ENCODE peak calls at places on chromosomes 2 and 18, in five cellular contexts. One of them, this sample, is unnamed.

GRCh38 chr2:71674158-71674807 is 220.9 kb downstream of the DYSF start:
- DNase-seq in tibial artery: no peak
- DNase-seq in heart left ventricle: no peak
- DNase-seq in coronary artery: peak
- DNase-seq in lower lobe of right lung: no peak
- DNase-seq in this sample: no peak

GRCh38 chr18:65761636-65762310 is 11.0 kb downstream of the CDH7 start:
- DNase-seq in tibial artery: no peak
- DNase-seq in heart left ventricle: no peak
- DNase-seq in coronary artery: no peak
- DNase-seq in lower lobe of right lung: no peak
- DNase-seq in this sample: no peak

GRCh38 chr2:159557437-159558034 is 58.8 kb downstream of the BAZ2B start:
- DNase-seq in lower lobe of right lung: no peak
- DNase-seq in heart left ventricle: no peak
- DNase-seq in coronary artery: no peak
- DNase-seq in tibial artery: no peak
- DNase-seq in this sample: no peak

GRCh38 chr2:11542275-11542819 is 8.5 kb downstream of the GREB1 start:
- DNase-seq in coronary artery: no peak
- DNase-seq in tibial artery: no peak
- DNase-seq in lower lobe of right lung: no peak
- DNase-seq in heart left ventricle: no peak
- DNase-seq in this sample: no peak

GRCh38 chr2:43073373-43073772 is 153.0 kb downstream of the ZFP36L2 start:
- DNase-seq in heart left ventricle: peak
- DNase-seq in lower lobe of right lung: no peak
- DNase-seq in coronary artery: no peak
- DNase-seq in tibial artery: peak
- DNase-seq in this sample: no peak

GRCh38 chr2:96197541-96198255 is 10.9 kb downstream of the STARD7 start:
- DNase-seq in heart left ventricle: no peak
- DNase-seq in lower lobe of right lung: no peak
- DNase-seq in tibial artery: no peak
- DNase-seq in coronary artery: no peak
- DNase-seq in this sample: no peak

GRCh38 chr2:203383038-203383437 is 54.8 kb downstream of the ABI2 start:
- DNase-seq in tibial artery: no peak
- DNase-seq in lower lobe of right lung: no peak
- DNase-seq in coronary artery: no peak
- DNase-seq in heart left ventricle: no peak
- DNase-seq in this sample: no peak

GRCh38 chr18:48728204-48728833 is 189.5 kb downstream of the CTIF start:
- DNase-seq in coronary artery: no peak
- DNase-seq in heart left ventricle: peak
- DNase-seq in lower lobe of right lung: peak
- DNase-seq in tibial artery: peak
- DNase-seq in this sample: no peak

GRCh38 chr2:121071058-121071504 is 213.9 kb downstream of the TFCP2L1 start:
- DNase-seq in lower lobe of right lung: peak
- DNase-seq in heart left ventricle: peak
- DNase-seq in tibial artery: peak
- DNase-seq in coronary artery: no peak
- DNase-seq in this sample: no peak

GRCh38 chr2:63049291-63050185 is 1.1 kb upstream of the OTX1 start:
- DNase-seq in tibial artery: no peak
- DNase-seq in lower lobe of right lung: no peak
- DNase-seq in heart left ventricle: no peak
- DNase-seq in coronary artery: no peak
- DNase-seq in this sample: no peak

GRCh38 chr2:187855689-187856088 is 301.5 kb upstream of the TFPI start:
- DNase-seq in lower lobe of right lung: no peak
- DNase-seq in tibial artery: no peak
- DNase-seq in coronary artery: no peak
- DNase-seq in heart left ventricle: no peak
- DNase-seq in this sample: no peak

GRCh38 chr2:96923810-96924774 is 54.2 kb upstream of the SEMA4C start:
- DNase-seq in heart left ventricle: no peak
- DNase-seq in lower lobe of right lung: no peak
- DNase-seq in coronary artery: no peak
- DNase-seq in tibial artery: no peak
- DNase-seq in this sample: no peak

GRCh38 chr2:85308951-85309555 is 18.7 kb downstream of the TGOLN2 start:
- DNase-seq in coronary artery: no peak
- DNase-seq in tibial artery: peak
- DNase-seq in heart left ventricle: peak
- DNase-seq in lower lobe of right lung: peak
- DNase-seq in this sample: peak

GRCh38 chr2:65918760-65919187 is 486.4 kb upstream of the SPRED2 start:
- DNase-seq in coronary artery: no peak
- DNase-seq in heart left ventricle: no peak
- DNase-seq in lower lobe of right lung: no peak
- DNase-seq in tibial artery: no peak
- DNase-seq in this sample: no peak

GRCh38 chr2:8628179-8628869 is 53.5 kb upstream of the ID2 start:
- DNase-seq in lower lobe of right lung: peak
- DNase-seq in coronary artery: no peak
- DNase-seq in heart left ventricle: no peak
- DNase-seq in tibial artery: no peak
- DNase-seq in this sample: no peak

GRCh38 chr2:111982822-111983221 is 72.2 kb upstream of the TMEM87B start:
- DNase-seq in lower lobe of right lung: no peak
- DNase-seq in coronary artery: no peak
- DNase-seq in heart left ventricle: no peak
- DNase-seq in tibial artery: no peak
- DNase-seq in this sample: no peak

GRCh38 chr18:10850216-10850615 is 299.2 kb downstream of the PIEZO2 start:
- DNase-seq in heart left ventricle: no peak
- DNase-seq in tibial artery: no peak
- DNase-seq in coronary artery: no peak
- DNase-seq in lower lobe of right lung: no peak
- DNase-seq in this sample: no peak

GRCh38 chr2:164697688-164698290 is 76.5 kb upstream of the GRB14 start:
- DNase-seq in heart left ventricle: no peak
- DNase-seq in coronary artery: no peak
- DNase-seq in tibial artery: no peak
- DNase-seq in lower lobe of right lung: no peak
- DNase-seq in this sample: no peak

GRCh38 chr2:65353927-65354326 is 78.5 kb downstream of the SPRED2 start:
- DNase-seq in heart left ventricle: no peak
- DNase-seq in coronary artery: no peak
- DNase-seq in lower lobe of right lung: no peak
- DNase-seq in tibial artery: no peak
- DNase-seq in this sample: no peak

GRCh38 chr18:76668119-76668518 is 154.2 kb upstream of the ZNF236 start:
- DNase-seq in lower lobe of right lung: no peak
- DNase-seq in tibial artery: no peak
- DNase-seq in coronary artery: no peak
- DNase-seq in heart left ventricle: no peak
- DNase-seq in this sample: no peak

GRCh38 chr2:16117791-16118610 is 177.7 kb downstream of the MYCN start:
- DNase-seq in lower lobe of right lung: no peak
- DNase-seq in coronary artery: no peak
- DNase-seq in tibial artery: no peak
- DNase-seq in heart left ventricle: no peak
- DNase-seq in this sample: no peak

DNA sequence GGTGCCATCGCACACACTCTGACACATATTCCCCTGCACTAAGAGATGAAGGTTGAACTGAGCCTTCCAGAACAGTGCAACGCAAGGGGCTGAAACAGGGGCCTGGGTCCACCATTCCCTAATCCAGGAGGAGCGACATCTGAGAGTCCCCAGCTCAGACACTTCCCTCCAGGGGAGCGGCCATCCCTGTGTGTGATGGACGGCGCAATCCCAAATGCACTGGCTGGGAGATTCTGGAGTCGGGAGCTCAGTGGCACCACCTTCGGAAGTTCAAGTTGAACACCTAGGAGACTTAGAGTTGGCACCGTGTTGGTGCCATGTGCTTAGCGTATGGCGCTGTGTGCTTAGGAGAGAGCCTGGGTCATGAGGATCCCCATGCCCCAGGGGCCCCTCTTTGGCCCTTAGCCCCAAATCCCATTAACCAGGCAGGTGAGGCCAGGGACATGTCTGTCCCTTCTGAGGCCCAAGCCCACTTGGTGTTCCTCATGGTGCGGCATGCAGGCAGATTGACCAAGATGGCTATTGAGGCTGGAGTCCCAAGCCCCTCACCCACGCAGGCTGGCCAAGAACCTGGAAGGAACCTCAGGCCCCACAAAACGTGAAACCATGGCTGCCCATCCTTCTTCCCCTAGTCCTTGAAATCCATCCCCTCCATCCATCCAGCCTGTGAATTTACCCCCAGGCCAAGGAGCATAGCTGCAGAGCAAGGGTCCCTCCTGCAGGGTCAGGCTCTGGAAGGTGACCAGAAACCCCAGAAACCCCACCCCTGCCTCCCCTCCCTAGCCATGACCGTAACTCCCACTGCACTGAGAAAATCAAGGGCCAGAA is 114.1 kb upstream of the OTOS start:
- DNase-seq in coronary artery: no peak
- DNase-seq in lower lobe of right lung: peak
- DNase-seq in tibial artery: no peak
- DNase-seq in heart left ventricle: no peak
- DNase-seq in this sample: no peak
- H3K27ac ChIP-seq in coronary artery: no peak
- H3K27ac ChIP-seq in lower lobe of right lung: peak
- H3K27ac ChIP-seq in tibial artery: no peak
- H3K27ac ChIP-seq in heart left ventricle: no peak
- H3K27ac ChIP-seq in this sample: no peak

GRCh38 chr2:47359375-47359868 is 43.5 kb upstream of the MSH2 start:
- DNase-seq in coronary artery: no peak
- DNase-seq in heart left ventricle: no peak
- DNase-seq in tibial artery: no peak
- DNase-seq in lower lobe of right lung: no peak
- DNase-seq in this sample: no peak
- H3K4me3 ChIP-seq in coronary artery: no peak
- H3K4me3 ChIP-seq in heart left ventricle: no peak
- H3K4me3 ChIP-seq in tibial artery: no peak
- H3K4me3 ChIP-seq in lower lobe of right lung: no peak
- H3K4me3 ChIP-seq in this sample: no peak

GRCh38 chr18:34764451-34764850 is 54.4 kb downstream of the DTNA start:
- DNase-seq in lower lobe of right lung: no peak
- DNase-seq in tibial artery: no peak
- DNase-seq in heart left ventricle: no peak
- DNase-seq in coronary artery: no peak
- DNase-seq in this sample: no peak
- TF ChIP-seq CTCF in lower lobe of right lung: no peak
- TF ChIP-seq CTCF in tibial artery: no peak
- TF ChIP-seq CTCF in heart left ventricle: no peak
- TF ChIP-seq CTCF in coronary artery: no peak
- TF ChIP-seq CTCF in this sample: no peak

GRCh38 chr18:28313602-28314001 is 136.7 kb upstream of the CDH2 start:
- DNase-seq in tibial artery: no peak
- DNase-seq in coronary artery: no peak
- DNase-seq in lower lobe of right lung: no peak
- DNase-seq in heart left ventricle: no peak
- DNase-seq in this sample: no peak
- H3K27ac ChIP-seq in tibial artery: no peak
- H3K27ac ChIP-seq in coronary artery: no peak
- H3K27ac ChIP-seq in lower lobe of right lung: no peak
- H3K27ac ChIP-seq in heart left ventricle: no peak
- H3K27ac ChIP-seq in this sample: no peak

GRCh38 chr2:60882971-60883753 is 1.8 kb downstream of the REL start:
- DNase-seq in coronary artery: no peak
- DNase-seq in lower lobe of right lung: no peak
- DNase-seq in tibial artery: no peak
- DNase-seq in heart left ventricle: no peak
- DNase-seq in this sample: no peak
- H3K4me3 ChIP-seq in coronary artery: peak
- H3K4me3 ChIP-seq in lower lobe of right lung: peak
- H3K4me3 ChIP-seq in tibial artery: peak
- H3K4me3 ChIP-seq in heart left ventricle: peak
- H3K4me3 ChIP-seq in this sample: peak

GRCh38 chr18:12998332-12999060 is 7.3 kb downstream of the CEP192 start:
- DNase-seq in heart left ventricle: no peak
- DNase-seq in lower lobe of right lung: no peak
- DNase-seq in tibial artery: no peak
- DNase-seq in coronary artery: no peak
- DNase-seq in this sample: no peak

GRCh38 chr18:13006731-13007550 is 15.8 kb downstream of the CEP192 start:
- DNase-seq in tibial artery: no peak
- DNase-seq in lower lobe of right lung: no peak
- DNase-seq in heart left ventricle: no peak
- DNase-seq in coronary artery: no peak
- DNase-seq in this sample: no peak

GRCh38 chr18:13004316-13004879 is 13.2 kb downstream of the CEP192 start:
- DNase-seq in heart left ventricle: no peak
- DNase-seq in coronary artery: no peak
- DNase-seq in lower lobe of right lung: no peak
- DNase-seq in tibial artery: no peak
- DNase-seq in this sample: no peak

GRCh38 chr18:13005289-13005688 is 14.1 kb downstream of the CEP192 start:
- DNase-seq in heart left ventricle: no peak
- DNase-seq in tibial artery: no peak
- DNase-seq in lower lobe of right lung: no peak
- DNase-seq in coronary artery: no peak
- DNase-seq in this sample: no peak

DNA sequence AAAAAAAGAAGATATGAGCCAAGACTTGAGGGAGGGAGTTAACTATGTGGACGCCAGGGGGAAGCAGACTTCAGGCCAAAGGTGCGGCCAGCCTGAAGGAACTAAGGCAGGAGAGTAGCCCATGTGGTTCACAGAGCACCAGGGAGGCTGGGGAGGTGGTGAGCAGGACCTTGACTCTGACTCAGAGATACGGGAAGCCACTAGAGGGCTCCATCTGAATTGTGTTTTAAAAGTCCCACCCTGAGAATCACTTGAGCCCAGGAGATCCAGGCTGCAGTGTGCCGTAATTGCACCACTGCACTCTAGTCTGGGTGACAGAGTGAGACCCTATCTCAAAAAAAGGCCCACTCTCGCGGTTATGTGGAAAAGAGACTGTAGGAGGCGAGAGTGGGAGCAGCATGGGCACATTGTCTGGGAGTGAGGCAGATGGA is 12.3 kb downstream of the CEP192 start:
- DNase-seq in tibial artery: no peak
- DNase-seq in lower lobe of right lung: no peak
- DNase-seq in coronary artery: no peak
- DNase-seq in heart left ventricle: peak
- DNase-seq in this sample: no peak
- TF ChIP-seq CTCF in tibial artery: no peak
- TF ChIP-seq CTCF in lower lobe of right lung: peak
- TF ChIP-seq CTCF in coronary artery: peak
- TF ChIP-seq CTCF in heart left ventricle: peak
- TF ChIP-seq CTCF in this sample: no peak